ENCODE peak calls at places on chromosomes 3 and 15, in five cellular contexts. G is stimulated activated naive CD8-positive, alpha-beta T cell treated with anti-CD3 and anti-CD28 coated beads, Interleukin-15, amount 100 ng/mL, for 72 hours; N is stimulated activated CD4-positive, alpha-beta T cell treated with anti-CD3 and anti-CD28 coated beads, Interleukin-4, amount 100 ng/mL, for 4 hours; F is astrocyte of the spinal cord; V is AG04450. E is an unnamed sample.

GRCh38 chr3:99721633-99722007 is 83.2 kb downstream of the COL8A1 start:
- DNase-seq in F (peak), G (no peak), V (no peak), N (no peak), E (no peak)

GRCh38 chr3:152229692-152230091 is 39.0 kb upstream of the MBNL1 start:
- DNase-seq in G (no peak), F (no peak), N (no peak), V (no peak), E (no peak)

GRCh38 chr3:136151219-136151618 is 44.9 kb downstream of the MSL2 start:
- DNase-seq in V (no peak), F (no peak), N (no peak), G (no peak), E (no peak)

GRCh38 chr15:82624008-82624407 is 23.2 kb downstream of the CPEB1 start:
- DNase-seq in N (no peak), V (no peak), F (no peak), G (no peak), E (no peak)

GRCh38 chr3:172516318-172517214 is 6.7 kb downstream of the TNFSF10 start:
- DNase-seq in G (peak), V (peak), F (peak), N (no peak), E (peak)

GRCh38 chr3:78163379-78163778 is 1123.5 kb downstream of the ROBO2 start:
- DNase-seq in G (no peak), V (no peak), N (no peak), F (peak), E (no peak)

GRCh38 chr15:71271327-71271726 is 156.1 kb downstream of the THSD4 start:
- DNase-seq in N (no peak), V (no peak), F (no peak), G (no peak), E (no peak)

GRCh38 chr15:31150732-31151212 is 49.2 kb upstream of the TRPM1 start:
- DNase-seq in V (no peak), G (no peak), F (no peak), N (no peak), E (no peak)

GRCh38 chr3:189902230-189903186 is 218.2 kb downstream of the P3H2 start:
- DNase-seq in F (no peak), G (no peak), V (no peak), N (no peak), E (peak)

GRCh38 chr15:40906101-40906946 is 12.1 kb downstream of the VPS18 start:
- DNase-seq in N (peak), F (peak), V (peak), G (peak), E (peak)

GRCh38 chr3:20323307-20323927 is 137.4 kb upstream of the SGO1 start:
- DNase-seq in G (no peak), N (no peak), V (no peak), F (no peak), E (no peak)

GRCh38 chr15:45326280-45326679 is 52.1 kb downstream of the GATM start:
- DNase-seq in F (no peak), V (no peak), G (no peak), N (no peak), E (no peak)

GRCh38 chr3:187902041-187902471 is 156.8 kb upstream of the BCL6 start:
- DNase-seq in V (no peak), G (no peak), F (no peak), N (no peak), E (no peak)

GRCh38 chr3:73214846-73215245 is 153.4 kb downstream of the EBLN2 start:
- DNase-seq in G (no peak), V (no peak), F (no peak), N (no peak), E (no peak)

GRCh38 chr3:78846688-78847087 is 921.1 kb downstream of the ROBO1 start:
- DNase-seq in V (peak), G (no peak), F (peak), N (no peak), E (peak)

GRCh38 chr3:20245781-20246180 is 59.8 kb upstream of the SGO1 start:
- DNase-seq in F (no peak), N (no peak), G (no peak), V (no peak), E (no peak)

GRCh38 chr3:62374375-62374876 is 1.1 kb upstream of the FEZF2 start:
- DNase-seq in N (no peak), G (no peak), V (no peak), F (peak), E (no peak)

GRCh38 chr15:74655424-74655823 is 39.8 kb downstream of the CLK3 start:
- DNase-seq in G (peak), F (peak), V (no peak), N (no peak), E (no peak)

GRCh38 chr15:56042982-56043980 is 49.9 kb upstream of the NEDD4 start:
- DNase-seq in F (no peak), G (peak), N (no peak), V (no peak), E (no peak)

GRCh38 chr3:23691343-23691895 is 114.3 kb upstream of the UBE2E1 start:
- DNase-seq in G (no peak), F (no peak), V (no peak), N (no peak), E (no peak)

E was measured in skeletal muscle cell.